ENCODE peak calls at places on chromosomes 3 and 15, in nine cellular contexts. T is gastrocnemius medialis, E is mucosa of descending colon, G is upper lobe of left lung, Q is aorta, N is K562, H is heart right ventricle, W is lower lobe of right lung, M is pancreas. C is an unnamed sample. For H3K36me3, the result is how much of the 10 kb centered on the place peaks cover.

GRCh38 chr3:5251196-5251583 is 63.7 kb downstream of the EDEM1 start:
- ATAC-seq in T (no peak), E (peak), G (peak), Q (no peak), N (peak), H (no peak), W (peak), M (peak), C (no peak)

GRCh38 chr3:166060789-166061479 is 223.7 kb upstream of the BCHE start:
- ATAC-seq in T (no peak), E (peak), G (no peak), Q (peak), N (no peak), H (no peak), W (peak), M (no peak), C (no peak)

GRCh38 chr3:197007296-197007940 is 22.2 kb downstream of the MELTF start:
- ATAC-seq in T (no peak), E (peak), G (no peak), Q (no peak), N (no peak), H (no peak), W (no peak), M (no peak), C (no peak)

GRCh38 chr3:94132777-94133176 is 69.9 kb downstream of the NSUN3 start:
- ATAC-seq in T (no peak), E (no peak), G (no peak), Q (no peak), N (no peak), H (no peak), W (no peak), M (no peak), C (no peak)

GRCh38 chr3:139588450-139588849 is 48.9 kb upstream of the RBP1 start:
- ATAC-seq in T (no peak), E (peak), G (no peak), Q (no peak), N (peak), H (no peak), W (no peak), M (no peak), C (no peak)

GRCh38 chr3:30775070-30775469 is 119.4 kb downstream of the GADL1 start:
- ATAC-seq in T (no peak), E (peak), G (no peak), Q (no peak), N (no peak), H (no peak), W (no peak), M (no peak), C (no peak)

GRCh38 chr15:68031406-68031805 is 22.7 kb upstream of the PIAS1 start:
- ATAC-seq in T (no peak), E (peak), G (peak), Q (no peak), N (no peak), H (peak), W (peak), M (peak), C (no peak)

GRCh38 chr3:53837331-53837730 is 8.9 kb downstream of the CHDH start:
- ATAC-seq in T (no peak), E (no peak), G (peak), Q (no peak), N (no peak), H (no peak), W (peak), M (no peak), C (no peak)

GRCh38 chr3:136270179-136270578 is 20.0 kb downstream of the PCCB start:
- ATAC-seq in T (no peak), E (no peak), G (no peak), Q (no peak), N (no peak), H (no peak), W (no peak), M (no peak), C (no peak)

GRCh38 chr15:22973286-22973685 is 6.9 kb downstream of the CYFIP1 start:
- ATAC-seq in T (no peak), E (peak), G (peak), Q (no peak), N (no peak), H (peak), W (no peak), M (peak), C (no peak)

GRCh38 chr15:74006774-74007639 is 12.5 kb downstream of the PML start:
- ATAC-seq in T (no peak), E (no peak), G (no peak), Q (no peak), N (no peak), H (no peak), W (no peak), M (no peak), C (no peak)

GRCh38 chr3:72317491-72317890 is 530.8 kb downstream of the SHQ1 start:
- ATAC-seq in T (no peak), E (peak), G (no peak), Q (no peak), N (no peak), H (peak), W (peak), M (peak), C (peak)

GRCh38 chr3:15007681-15008141 is 57.4 kb downstream of the MRPS25 start:
- ATAC-seq in T (peak), E (no peak), G (no peak), Q (no peak), N (no peak), H (peak), W (peak), M (no peak), C (no peak)

DNA sequence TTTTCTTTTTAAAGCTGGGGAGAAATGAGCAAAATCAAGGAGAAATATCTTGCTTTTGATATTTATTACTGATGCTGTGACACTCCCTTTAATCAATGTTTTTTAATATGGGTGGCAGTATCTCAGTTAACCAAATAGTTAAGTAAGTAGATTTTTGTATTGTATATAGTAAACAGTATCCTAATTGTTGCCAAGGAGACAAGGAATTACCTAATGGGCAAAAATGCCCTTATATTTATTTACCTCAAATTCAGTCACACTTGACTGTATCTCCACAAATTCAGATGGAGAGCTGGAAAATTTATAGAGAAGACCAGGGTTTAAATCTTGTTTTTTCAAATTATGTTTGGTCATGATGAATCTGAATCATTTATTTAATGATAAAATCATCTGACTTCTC is 3.6 kb upstream of the CHD2 start:
- ATAC-seq in T (no peak), E (no peak), G (no peak), Q (no peak), N (no peak), H (no peak), W (no peak), M (no peak), C (no peak)
- H3K36me3 ChIP-seq in T (half or more), E (under half), G (under half), Q (under half), N (half or more), H (half or more), W (half or more), M (under half), C (under half)

GRCh38 chr3:50050361-50050760 is 38.4 kb upstream of the RBM5 start:
- ATAC-seq in T (no peak), E (no peak), G (no peak), Q (no peak), N (no peak), H (no peak), W (no peak), M (no peak), C (no peak)
- H3K36me3 ChIP-seq in T (half or more), E (under half), G (under half), Q (under half), N (half or more), H (half or more), W (half or more), M (under half), C (under half)

GRCh38 chr3:194431553-194431952 is 32.5 kb upstream of the GP5 start:
- ATAC-seq in T (no peak), E (no peak), G (no peak), Q (no peak), N (no peak), H (no peak), W (no peak), M (peak), C (no peak)
- H3K36me3 ChIP-seq in T (half or more), E (under half), G (half or more), Q (under half), N (half or more), H (half or more), W (half or more), M (under half), C (half or more)

DNA sequence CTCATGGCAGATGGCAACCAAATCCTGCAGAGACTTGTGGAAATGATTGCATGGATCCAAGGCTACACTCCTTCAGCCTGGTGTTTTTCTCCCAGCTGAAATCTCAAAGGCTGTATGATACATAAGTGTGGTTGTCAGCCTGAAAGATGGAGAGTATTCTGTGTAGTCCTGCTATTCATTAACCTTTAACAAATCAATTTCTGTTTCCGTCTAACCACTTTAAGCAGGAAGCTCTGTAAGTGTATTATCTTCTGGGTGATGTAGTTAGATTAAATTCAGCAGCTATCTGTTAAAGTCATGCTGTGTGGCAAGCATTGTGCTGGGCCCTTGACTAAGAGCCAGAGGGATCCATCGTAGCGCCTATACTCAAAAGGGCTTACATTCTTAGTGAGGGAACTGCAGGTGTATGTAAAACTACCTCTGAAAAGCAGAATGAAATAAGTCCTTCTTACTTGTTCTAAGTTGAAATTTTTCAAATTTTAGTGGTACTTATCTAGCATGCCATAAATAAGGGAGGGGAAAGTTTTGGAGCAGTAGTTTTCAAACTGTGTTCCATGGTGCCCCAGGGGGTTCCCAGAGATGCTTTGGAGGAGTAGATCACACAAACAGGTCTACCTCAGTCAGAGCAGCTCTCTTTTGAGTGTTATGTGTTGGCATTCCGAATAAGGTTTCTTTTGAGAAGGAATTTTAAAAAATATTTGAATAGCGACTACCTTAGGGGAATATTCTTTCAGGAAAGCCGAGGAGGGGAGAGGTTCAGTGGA is 28.9 kb downstream of the HACD3 start:
- ATAC-seq in T (no peak), E (no peak), G (no peak), Q (no peak), N (no peak), H (no peak), W (no peak), M (peak), C (no peak)
- H3K36me3 ChIP-seq in T (half or more), E (under half), G (under half), Q (under half), N (half or more), H (half or more), W (half or more), M (under half), C (half or more)

GRCh38 chr3:50609071-50609742 is 2.4 kb downstream of the CISH start:
- ATAC-seq in T (no peak), E (no peak), G (no peak), Q (no peak), N (no peak), H (no peak), W (no peak), M (no peak), C (no peak)
- H3K36me3 ChIP-seq in T (under half), E (under half), G (under half), Q (under half), N (half or more), H (half or more), W (under half), M (under half), C (under half)

GRCh38 chr3:172296248-172296974 is 151.8 kb downstream of the GHSR start:
- ATAC-seq in T (no peak), E (no peak), G (no peak), Q (no peak), N (no peak), H (no peak), W (no peak), M (no peak), C (no peak)
- H3K36me3 ChIP-seq in T (under half), E (under half), G (under half), Q (under half), N (half or more), H (half or more), W (half or more), M (under half), C (under half)

C was measured in gastroesophageal sphincter.